ENCODE peak calls at places on chromosomes 2 and 18, in nine cellular contexts. P is ELF-1; A is colonic mucosa; B is pancreas; J is activated T-cell treated with anti-CD3 and anti-CD28 coated beads for 1 hour; I is T-cell; W is activated T-helper 1 cell treated with anti-CD3 and anti-CD28 coated beads, Interleukin-12 subunit alpha, Interleukin-12 subunit beta, Interleukin-2, Interleukin-4 antibody, amounts not matched to agents 30 ng/mL and 10 ng/mL and 1 ng/mL, durations not matched to agents 14 hours and 24 hours and 36 hours; O is left ventricle myocardium inferior; R is HCT116. G is an unnamed sample.

GRCh38 chr18:49238433-49239042 is 221.9 kb downstream of the DYM start:
- DNase-seq in R (peak; percentile 13), I (no peak), A (no peak), W (no peak), P (peak; percentile 10), J (no peak), O (no peak), B (no peak), G (no peak)

GRCh38 chr2:15955232-15955983 is 15.1 kb downstream of the MYCN start:
- DNase-seq in P (no peak), B (no peak), J (no peak), I (no peak), O (no peak), W (no peak), A (no peak), R (no peak), G (no peak)

GRCh38 chr18:67432806-67433205 is 83.7 kb downstream of the DSEL start:
- DNase-seq in B (no peak), R (no peak), I (no peak), A (no peak), O (no peak), P (no peak), J (no peak), W (no peak), G (no peak)

GRCh38 chr2:15363142-15363541 is 198.0 kb downstream of the NBAS start:
- DNase-seq in P (no peak), O (no peak), A (no peak), R (no peak), B (no peak), I (no peak), J (no peak), W (no peak), G (no peak)

GRCh38 chr18:62788111-62788510 is 72.8 kb downstream of the PHLPP1 start:
- DNase-seq in B (no peak), R (no peak), J (no peak), P (peak; percentile 78), I (no peak), W (no peak), A (no peak), O (no peak), G (no peak)

GRCh38 chr2:221818569-221818968 is 246.5 kb upstream of the EPHA4 start:
- DNase-seq in A (no peak), J (no peak), P (no peak), W (no peak), O (no peak), B (no peak), I (no peak), R (no peak), G (no peak)

GRCh38 chr2:162025121-162025911 is 48.7 kb downstream of the DPP4 start:
- DNase-seq in O (no peak), W (no peak), P (no peak), J (no peak), I (no peak), B (no peak), R (no peak), A (no peak), G (no peak)

GRCh38 chr2:46422717-46423394 is 56.5 kb upstream of the TMEM247 start:
- DNase-seq in A (no peak), J (no peak), R (no peak), P (no peak), I (no peak), W (no peak), B (no peak), O (no peak), G (no peak)

GRCh38 chr2:62672601-62673000 is 32.9 kb upstream of the EHBP1 start:
- DNase-seq in J (no peak), O (no peak), B (peak; percentile 13), I (no peak), A (no peak), P (peak; percentile 88), R (no peak), W (no peak), G (no peak)

GRCh38 chr2:111178730-111179405 is 58.2 kb downstream of the BCL2L11 start:
- DNase-seq in R (no peak), A (peak; percentile 38), O (no peak), W (no peak), P (no peak), I (no peak), J (no peak), B (peak; percentile 51), G (no peak)

GRCh38 chr2:114066186-114066747 is 176.4 kb downstream of the ACTR3 start:
- DNase-seq in W (no peak), J (no peak), P (no peak), B (no peak), I (no peak), R (no peak), O (no peak), A (no peak), G (no peak)

GRCh38 chr2:257842-258241 is 6.0 kb downstream of the SH3YL1 start:
- DNase-seq in R (no peak), B (no peak), W (no peak), O (no peak), P (no peak), J (no peak), A (no peak), I (no peak), G (no peak)

GRCh38 chr2:47896450-47896968 is 9.8 kb downstream of the FBXO11 start:
- DNase-seq in W (no peak), J (no peak), R (no peak), I (no peak), P (no peak), O (no peak), B (no peak), A (no peak), G (no peak)

GRCh38 chr2:98482362-98482761 is 37.7 kb downstream of the INPP4A start:
- DNase-seq in J (no peak), W (no peak), O (no peak), P (no peak), A (no peak), I (no peak), R (no peak), B (no peak), G (no peak)

GRCh38 chr2:11411768-11412448 is 54.1 kb downstream of the E2F6 start:
- DNase-seq in W (no peak), R (no peak), I (no peak), O (no peak), B (peak; percentile 57), P (peak; percentile 53), A (peak; percentile 77), J (no peak), G (peak; percentile 50)

GRCh38 chr18:77087391-77088141 is 45.0 kb downstream of the MBP start:
- DNase-seq in W (no peak), I (no peak), P (peak; percentile 69), J (no peak), A (peak; percentile 59), B (peak; percentile 40), O (peak; percentile 61), R (no peak), G (peak; percentile 74)

GRCh38 chr18:11224166-11224565 is 74.8 kb upstream of the PIEZO2 start:
- DNase-seq in P (no peak), O (no peak), R (no peak), W (no peak), I (no peak), B (no peak), A (no peak), J (no peak), G (no peak)

GRCh38 chr2:111116016-111116746 is 4.5 kb upstream of the BCL2L11 start:
- DNase-seq in J (no peak), I (no peak), O (no peak), W (no peak), P (no peak), B (no peak), A (no peak), R (no peak), G (no peak)

G was measured in ovary.